ENCODE peak calls at places on chromosome 17, in eight cellular contexts. Y, C, V, X, J, K, A and F are unnamed samples.

GRCh38 chr17:13429201-13429600 is 172.5 kb downstream of the HS3ST3A1 start:
- DNase-seq in V (no peak), C (peak), Y (peak), X (no peak), A (no peak), K (no peak), J (no peak), F (no peak)

GRCh38 chr17:70535986-70536385 is 366.7 kb downstream of the KCNJ2 start:
- DNase-seq in K (no peak), A (no peak), X (no peak), J (no peak), Y (peak), V (no peak), C (no peak), F (no peak)

GRCh38 chr17:17433260-17433659 is 43.5 kb upstream of the MED9 start:
- DNase-seq in A (peak), Y (no peak), K (no peak), V (no peak), C (no peak), J (no peak), X (no peak), F (no peak)

GRCh38 chr17:69716571-69716970 is 302.1 kb downstream of the MAP2K6 start:
- DNase-seq in K (no peak), V (no peak), X (no peak), A (no peak), C (peak), J (no peak), Y (no peak), F (no peak)

GRCh38 chr17:740240-741055 is 8.1 kb downstream of the TLCD3A start:
- DNase-seq in Y (no peak), C (no peak), K (no peak), V (no peak), J (no peak), X (peak), A (no peak), F (no peak)

GRCh38 chr17:57528084-57528451 is 217.0 kb downstream of the CCDC182 start:
- DNase-seq in K (no peak), A (no peak), C (no peak), X (no peak), Y (no peak), J (no peak), V (no peak), F (no peak)

GRCh38 chr17:11330871-11331270 is 89.9 kb downstream of the SHISA6 start:
- DNase-seq in A (no peak), V (no peak), K (no peak), Y (peak), J (no peak), X (no peak), C (no peak), F (no peak)

GRCh38 chr17:48504953-48505352 is 25.9 kb downstream of the HOXB1 start:
- DNase-seq in X (no peak), J (no peak), C (no peak), V (no peak), Y (no peak), A (no peak), K (no peak), F (no peak)

GRCh38 chr17:82235056-82235774 is 6.4 kb downstream of the SLC16A3 start:
- DNase-seq in C (no peak), X (no peak), Y (no peak), V (no peak), A (no peak), K (no peak), J (no peak), F (peak)

GRCh38 chr17:29778936-29779811 is 150.9 kb downstream of the SSH2 start:
- DNase-seq in C (peak), Y (peak), A (peak), X (peak), V (peak), J (peak), K (peak), F (peak)